ENCODE peak calls at places on chromosomes 2 and 18, in six cellular contexts. V is A549, J is body of pancreas, X is H9, Y is tibial nerve, O is progenitor cell of endocrine pancreas. Z is an unnamed sample.

GRCh38 chr2:218798767-218799504 is 17.0 kb downstream of the CYP27A1 start:
- DNase-seq in X (no peak), V (no peak), J (no peak), O (no peak), Y (no peak), Z (no peak)

GRCh38 chr2:102291221-102292075 is 19.9 kb upstream of the IL1RL1 start:
- DNase-seq in Y (no peak), X (no peak), O (no peak), V (no peak), J (no peak), Z (no peak)

GRCh38 chr2:222303828-222304736 is 5.3 kb upstream of the PAX3 start:
- DNase-seq in X (no peak), O (no peak), Y (no peak), J (no peak), V (no peak), Z (no peak)

GRCh38 chr2:223779877-223780276 is 57.5 kb downstream of the AP1S3 start:
- DNase-seq in J (peak), V (peak), X (peak), Y (no peak), O (no peak), Z (no peak)

GRCh38 chr18:11997466-11997865 is 16.2 kb downstream of the IMPA2 start:
- DNase-seq in Y (no peak), O (no peak), J (no peak), V (no peak), X (no peak), Z (no peak)

GRCh38 chr18:3151379-3152264 is 68.1 kb downstream of the MYOM1 start:
- DNase-seq in J (no peak), Y (no peak), V (peak), O (no peak), X (no peak), Z (no peak)

GRCh38 chr2:209331291-209331844 is 92.5 kb upstream of the MAP2 start:
- DNase-seq in J (no peak), V (peak), Y (no peak), X (no peak), O (no peak), Z (no peak)

GRCh38 chr18:1488957-1489356 is 584.3 kb downstream of the ADCYAP1 start:
- DNase-seq in V (no peak), J (no peak), O (no peak), X (no peak), Y (no peak), Z (no peak)

GRCh38 chr2:179538406-179538805 is 273.8 kb upstream of the SESTD1 start:
- DNase-seq in V (no peak), X (no peak), O (no peak), Y (no peak), J (no peak), Z (no peak)

GRCh38 chr18:154151-154550 is 4.2 kb upstream of the USP14 start:
- DNase-seq in Y (no peak), V (no peak), J (no peak), O (no peak), X (no peak), Z (no peak)

GRCh38 chr2:151967829-151968722 is 130.8 kb downstream of the CACNB4 start:
- DNase-seq in J (no peak), Y (no peak), O (no peak), X (no peak), V (no peak), Z (no peak)

GRCh38 chr2:166957686-166958085 is 69.4 kb downstream of the XIRP2 start:
- DNase-seq in O (no peak), J (no peak), V (no peak), X (no peak), Y (no peak), Z (no peak)

GRCh38 chr2:233418761-233419625 is 64.7 kb downstream of the DGKD start:
- DNase-seq in O (no peak), V (peak), Y (no peak), X (no peak), J (no peak), Z (peak)

GRCh38 chr18:68837665-68838390 is 39.9 kb downstream of the CCDC102B start:
- DNase-seq in O (no peak), V (no peak), X (no peak), Y (no peak), J (no peak), Z (no peak)

GRCh38 chr2:161166538-161167409 is 6.5 kb downstream of the TANK start:
- DNase-seq in Y (no peak), O (no peak), X (no peak), J (no peak), V (no peak), Z (no peak)

GRCh38 chr18:76453057-76453561 is 41.9 kb downstream of the ZNF516 start:
- DNase-seq in J (no peak), O (no peak), V (no peak), X (peak), Y (no peak), Z (no peak)

GRCh38 chr2:177983183-177983788 is 89.3 kb downstream of the PDE11A start:
- DNase-seq in J (peak), V (peak), Y (no peak), X (peak), O (no peak), Z (no peak)

GRCh38 chr2:151162185-151162584 is 99.5 kb downstream of the RBM43 start:
- DNase-seq in X (no peak), V (no peak), J (no peak), Y (no peak), O (no peak), Z (no peak)

GRCh38 chr18:33699372-33699771 is 121.4 kb downstream of the ASXL3 start:
- DNase-seq in X (no peak), Y (no peak), O (no peak), J (no peak), V (no peak), Z (no peak)

GRCh38 chr2:221322741-221323140 is 249.4 kb downstream of the EPHA4 start:
- DNase-seq in J (no peak), O (no peak), Y (no peak), V (no peak), X (no peak), Z (no peak)

GRCh38 chr2:122543815-122544214 is 788.4 kb downstream of the TSN start:
- DNase-seq in V (no peak), X (no peak), O (no peak), J (no peak), Y (no peak), Z (no peak)

GRCh38 chr2:128603411-128603924 is 284.8 kb upstream of the HS6ST1 start:
- DNase-seq in Y (peak), X (peak), V (no peak), J (no peak), O (no peak), Z (no peak)

GRCh38 chr2:201758229-201758628 is 22.5 kb downstream of the ALS2 start:
- DNase-seq in X (no peak), Y (no peak), V (no peak), J (no peak), O (no peak), Z (no peak)

GRCh38 chr2:222878877-222879601 is 18.2 kb downstream of the ACSL3 start:
- DNase-seq in X (no peak), Y (no peak), O (no peak), V (peak), J (no peak), Z (no peak)

GRCh38 chr2:12284487-12284886 is 432.2 kb upstream of the TRIB2 start:
- DNase-seq in X (no peak), J (no peak), O (no peak), V (no peak), Y (no peak), Z (no peak)

GRCh38 chr2:238165288-238165921 is 6.6 kb downstream of the ERFE start:
- DNase-seq in V (no peak), O (no peak), X (no peak), Y (no peak), J (no peak), Z (no peak)

GRCh38 chr18:27411911-27412310 is 226.8 kb upstream of the CHST9 start:
- DNase-seq in J (no peak), O (no peak), Y (no peak), X (no peak), V (no peak), Z (no peak)

GRCh38 chr2:95122197-95122551 is 566 bp upstream of the MRPS5 start:
- DNase-seq in J (no peak), X (no peak), Y (no peak), V (no peak), O (no peak), Z (no peak)

GRCh38 chr2:28338046-28338753 is 54.5 kb upstream of the FOSL2 start:
- DNase-seq in X (no peak), V (no peak), O (no peak), J (peak), Y (peak), Z (peak)

GRCh38 chr18:3498705-3499451 is 48.9 kb downstream of the TGIF1 start:
- DNase-seq in J (peak), V (peak), Y (peak), O (peak), X (peak), Z (no peak)

GRCh38 chr2:234863043-234863934 is 88.5 kb upstream of the SH3BP4 start:
- DNase-seq in O (no peak), V (peak), J (peak), X (no peak), Y (peak), Z (no peak)

DNA sequence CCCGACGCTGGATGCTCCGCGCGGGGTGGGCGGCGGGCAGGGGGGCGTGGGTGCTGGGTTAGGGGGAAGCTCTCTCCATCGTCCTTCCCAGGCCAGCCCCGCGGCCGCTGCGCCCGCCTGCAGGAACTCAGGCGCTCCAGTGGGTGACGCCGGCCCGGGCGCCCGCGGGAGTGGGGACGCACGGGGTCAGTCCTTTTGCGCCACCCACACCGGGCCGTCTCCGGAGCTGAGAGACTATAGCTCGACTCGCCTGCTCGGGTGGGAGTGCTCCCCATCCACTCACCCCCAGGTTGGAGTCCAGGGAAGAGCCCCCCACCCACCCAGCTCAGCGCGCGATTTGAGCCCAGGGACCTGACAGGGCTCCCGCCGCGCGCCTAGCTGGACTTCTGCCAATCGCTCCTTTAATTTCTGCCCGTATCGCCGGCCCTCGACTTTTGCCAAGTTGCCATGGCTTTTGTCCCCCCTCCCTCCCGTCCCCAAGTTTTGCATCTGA is 205.6 kb upstream of the SMAD2 start:
- DNase-seq in Y (no peak), V (no peak), X (no peak), O (peak), J (peak), Z (no peak)
- TF ChIP-seq CTCF in Y (no peak), V (no peak), X (no peak), O (no peak), J (no peak), Z (no peak)

GRCh38 chr2:30026091-30027055 is 105.0 kb upstream of the ALK start:
- DNase-seq in X (peak), V (peak), J (peak), Y (no peak), O (peak), Z (no peak)
- TF ChIP-seq CTCF in X (peak), V (peak), J (peak), Y (peak), O (peak), Z (peak)

GRCh38 chr2:159176555-159176954 is 109.9 kb downstream of the WDSUB1 start:
- DNase-seq in X (no peak), J (peak), V (no peak), Y (no peak), O (no peak), Z (no peak)

GRCh38 chr2:159174759-159175158 is 111.7 kb downstream of the WDSUB1 start:
- DNase-seq in O (no peak), X (no peak), Y (no peak), J (no peak), V (no peak), Z (no peak)

GRCh38 chr2:159177957-159178356 is 108.5 kb downstream of the WDSUB1 start:
- DNase-seq in V (no peak), J (no peak), O (no peak), X (no peak), Y (no peak), Z (no peak)

GRCh38 chr2:159177357-159177756 is 109.1 kb downstream of the WDSUB1 start:
- DNase-seq in V (no peak), Y (no peak), O (no peak), J (no peak), X (no peak), Z (no peak)

GRCh38 chr2:159175182-159175581 is 111.3 kb downstream of the WDSUB1 start:
- DNase-seq in V (no peak), X (no peak), Y (no peak), J (no peak), O (no peak), Z (no peak)
- TF ChIP-seq CTCF in V (no peak), X (no peak), Y (no peak), J (no peak), O (no peak), Z (no peak)

DNA sequence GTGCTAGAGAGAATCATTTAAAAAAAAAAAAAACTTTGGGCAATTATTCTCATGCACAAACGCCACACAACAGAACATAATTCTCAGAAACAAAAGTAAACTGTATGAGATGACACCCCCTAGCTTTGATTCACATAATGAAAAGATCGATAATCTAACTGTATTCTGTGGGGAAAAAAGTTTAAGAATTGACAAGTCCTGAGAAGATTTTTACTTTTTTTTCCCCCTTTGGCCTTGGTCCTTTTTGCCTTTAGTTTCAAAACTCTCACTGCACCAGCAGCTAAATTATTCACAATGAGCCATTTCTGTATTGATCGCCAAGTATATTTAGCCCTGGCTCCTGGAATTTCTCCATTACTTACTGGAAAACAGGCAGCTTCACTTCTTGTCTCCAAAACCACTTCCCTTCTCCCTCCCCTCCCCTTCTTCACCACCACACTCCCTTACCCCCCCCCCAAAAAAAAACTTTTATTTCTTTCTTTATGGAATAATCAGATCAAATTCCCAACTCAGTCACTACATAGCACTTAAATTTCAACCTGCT is 2.0 kb downstream of the IKZF2 start:
- DNase-seq in O (no peak), V (no peak), Y (no peak), X (no peak), J (no peak), Z (no peak)
- TF ChIP-seq CTCF in O (no peak), V (no peak), Y (no peak), X (no peak), J (no peak), Z (peak)

GRCh38 chr2:157840568-157841156 is 35.5 kb downstream of the ACVR1 start:
- DNase-seq in Y (no peak), J (peak), O (no peak), X (peak), V (no peak), Z (no peak)
- TF ChIP-seq CTCF in Y (no peak), J (no peak), O (no peak), X (no peak), V (no peak), Z (no peak)